ENCODE peak calls at places on chromosomes 3 and 15, in ten cellular contexts. E is psoas muscle; L is stimulated activated CD4-positive, alpha-beta T cell treated with anti-CD3 and anti-CD28 coated beads, Interleukin-12 subunit alpha, Interleukin-12 subunit beta, amount 100 ng/mL, for 48 hours; T is sciatic nerve; Z is NCI-H2081; P is ovary; X is T follicular helper cell; F is GM04504; J is activated T-helper 9 cell treated with anti-CD3 and anti-CD28 coated beads, Interleukin-2, amount 50 U/mL, for 16 hours; A is naive thymus-derived CD8-positive, alpha-beta T cell. Y is an unnamed sample.

GRCh38 chr3:166478356-166478755 is 641.1 kb upstream of the BCHE start:
- DNase-seq in E (no peak), L (no peak), T (no peak), Z (no peak), P (no peak), X (no peak), F (no peak), J (no peak), A (no peak), Y (peak)

GRCh38 chr15:52040167-52040900 is 21.3 kb downstream of the MAPK6 start:
- DNase-seq in E (no peak), L (no peak), T (no peak), Z (no peak), P (no peak), X (no peak), F (no peak), J (no peak), A (no peak), Y (no peak)

GRCh38 chr15:66849393-66849745 is 147.3 kb downstream of the SMAD6 start:
- DNase-seq in E (no peak), L (no peak), T (no peak), Z (no peak), P (no peak), X (no peak), F (no peak), J (no peak), A (no peak), Y (no peak)

GRCh38 chr15:92452143-92452542 is 58.5 kb downstream of the ST8SIA2 start:
- DNase-seq in E (no peak), L (no peak), T (no peak), Z (no peak), P (no peak), X (no peak), F (no peak), J (no peak), A (no peak), Y (no peak)

GRCh38 chr15:100879046-100879445 is 585 bp upstream of the ALDH1A3 start:
- DNase-seq in E (peak), L (no peak), T (peak), Z (no peak), P (no peak), X (no peak), F (no peak), J (no peak), A (no peak), Y (no peak)

GRCh38 chr3:141047168-141047567 is 4.0 kb upstream of the SPSB4 start:
- DNase-seq in E (no peak), L (no peak), T (no peak), Z (no peak), P (no peak), X (no peak), F (no peak), J (no peak), A (no peak), Y (peak)

GRCh38 chr3:129577356-129577755 is 29.1 kb downstream of the PLXND1 start:
- DNase-seq in E (peak), L (no peak), T (peak), Z (peak), P (peak), X (no peak), F (no peak), J (no peak), A (no peak), Y (no peak)

GRCh38 chr3:115713247-115713646 is 89.9 kb downstream of the GAP43 start:
- DNase-seq in E (peak), L (no peak), T (no peak), Z (peak), P (no peak), X (no peak), F (no peak), J (no peak), A (no peak), Y (no peak)

GRCh38 chr15:88142141-88142540 is 114.4 kb downstream of the NTRK3 start:
- DNase-seq in E (no peak), L (no peak), T (no peak), Z (no peak), P (no peak), X (no peak), F (no peak), J (no peak), A (no peak), Y (no peak)

GRCh38 chr3:38960953-38961622 is 90.7 kb downstream of the SCN11A start:
- DNase-seq in E (no peak), L (no peak), T (peak), Z (peak), P (peak), X (no peak), F (peak), J (no peak), A (no peak), Y (peak)

GRCh38 chr3:13975686-13976085 is 95.8 kb upstream of the WNT7A start:
- DNase-seq in E (no peak), L (no peak), T (no peak), Z (no peak), P (no peak), X (no peak), F (no peak), J (no peak), A (no peak), Y (no peak)